ENCODE peak calls at places on chromosomes 4 and X, in ten cellular contexts. S, E, Y, B, Z, A, D, O, N and V are unnamed samples.

GRCh38 chr4:74920704-74921103 is 12.2 kb upstream of the PARM1 start:
- DNase-seq in S (no peak), E (no peak), Y (no peak), B (no peak), Z (no peak), A (no peak), D (no peak), O (no peak), N (no peak), V (no peak)

GRCh38 chrX:141405486-141405877 is 163.2 kb upstream of the SPANXC start:
- DNase-seq in S (peak; percentile 23), E (no peak), Y (no peak), B (no peak), Z (no peak), A (no peak), D (no peak), O (no peak), N (no peak), V (no peak)

GRCh38 chr4:186760576-186760975 is 36.9 kb upstream of the FAT1 start:
- DNase-seq in S (peak; percentile 70), E (no peak), Y (no peak), B (no peak), Z (no peak), A (no peak), D (no peak), O (no peak), N (peak; percentile 95), V (no peak)

GRCh38 chr4:174198396-174199179 is 84.9 kb downstream of the FBXO8 start:
- DNase-seq in S (peak; percentile 84), E (no peak), Y (no peak), B (no peak), Z (peak; percentile 37), A (no peak), D (peak; percentile 81), O (no peak), N (peak; percentile 90), V (no peak)

GRCh38 chr4:157204634-157205244 is 15.8 kb upstream of the GRIA2 start:
- DNase-seq in S (peak; percentile 24), E (no peak), Y (no peak), B (no peak), Z (no peak), A (no peak), D (no peak), O (no peak), N (peak; percentile 1), V (no peak)

GRCh38 chr4:15318621-15319348 is 109.0 kb upstream of the C1QTNF7 start:
- DNase-seq in S (no peak), E (no peak), Y (no peak), B (no peak), Z (no peak), A (no peak), D (no peak), O (no peak), N (peak; percentile 53), V (no peak)

GRCh38 chr4:36244257-36245084 is at the start of gene ARAP2:
- DNase-seq in S (peak; percentile 12), E (peak; percentile 85), Y (peak; percentile 60), B (peak; percentile 73), Z (no peak), A (peak; percentile 65), D (no peak), O (peak; percentile 34), N (peak; percentile 4), V (no peak)

GRCh38 chrX:70234355-70234754 is at the start of gene AWAT1:
- DNase-seq in S (no peak), E (no peak), Y (no peak), B (no peak), Z (no peak), A (no peak), D (no peak), O (no peak), N (no peak), V (no peak)

GRCh38 chr4:158895797-158896442 is 127.1 kb downstream of the FNIP2 start:
- DNase-seq in S (peak; percentile 45), E (no peak), Y (no peak), B (no peak), Z (no peak), A (no peak), D (no peak), O (no peak), N (peak; percentile 46), V (no peak)

GRCh38 chrX:138872537-138872936 is 161.0 kb upstream of the FGF13 start:
- DNase-seq in S (no peak), E (no peak), Y (no peak), B (no peak), Z (no peak), A (no peak), D (no peak), O (no peak), N (no peak), V (no peak)

GRCh38 chrX:15343075-15343476 is 7.8 kb upstream of the PIGA start:
- DNase-seq in S (peak; percentile 56), E (no peak), Y (no peak), B (no peak), Z (no peak), A (no peak), D (no peak), O (no peak), N (peak; percentile 60), V (no peak)

GRCh38 chr4:95869961-95870500 is 30.1 kb downstream of the PDHA2 start:
- DNase-seq in S (peak; percentile 69), E (no peak), Y (no peak), B (no peak), Z (no peak), A (no peak), D (no peak), O (no peak), N (no peak), V (no peak)

GRCh38 chr4:73034896-73035295 is 34.6 kb downstream of the COX18 start:
- DNase-seq in S (no peak), E (no peak), Y (no peak), B (no peak), Z (no peak), A (no peak), D (no peak), O (no peak), N (no peak), V (no peak)

GRCh38 chrX:9781941-9782340 is 4.3 kb upstream of the SHROOM2 start:
- DNase-seq in S (no peak), E (no peak), Y (no peak), B (no peak), Z (no peak), A (no peak), D (no peak), O (no peak), N (no peak), V (no peak)

GRCh38 chr4:26088433-26088928 is 174.5 kb downstream of the SMIM20 start:
- DNase-seq in S (peak; percentile 33), E (no peak), Y (peak; percentile 62), B (no peak), Z (peak; percentile 36), A (no peak), D (no peak), O (no peak), N (peak; percentile 78), V (no peak)

GRCh38 chr4:6767725-6768538 is 14.6 kb upstream of the KIAA0232 start:
- DNase-seq in S (no peak), E (no peak), Y (peak; percentile 51), B (no peak), Z (no peak), A (no peak), D (no peak), O (no peak), N (no peak), V (no peak)

GRCh38 chrX:20067709-20068315 is 48.9 kb downstream of the MAP7D2 start:
- DNase-seq in S (peak; percentile 86), E (peak; percentile 89), Y (peak; percentile 79), B (no peak), Z (peak; percentile 44), A (no peak), D (peak; percentile 18), O (peak; percentile 88), N (peak; percentile 88), V (no peak)

GRCh38 chrX:2935364-2935748 is 6.2 kb upstream of the ARSD start:
- DNase-seq in S (peak; percentile 64), E (no peak), Y (no peak), B (no peak), Z (no peak), A (no peak), D (no peak), O (no peak), N (no peak), V (peak; percentile 22)

GRCh38 chrX:134990475-134991473 is at the start of gene SMIM10:
- DNase-seq in S (peak; percentile 88), E (peak; percentile 93), Y (peak; percentile 88), B (peak; percentile 10), Z (no peak), A (no peak), D (no peak), O (peak; percentile 75), N (peak; percentile 79), V (no peak)

GRCh38 chrX:13649823-13650222 is 3.1 kb upstream of the TCEANC start:
- DNase-seq in S (no peak), E (no peak), Y (no peak), B (no peak), Z (no peak), A (no peak), D (no peak), O (no peak), N (peak; percentile 73), V (no peak)
- H3K4me3 ChIP-seq in S (no peak overlapping the region), E (no peak overlapping the region), Y (no peak overlapping the region), B (no peak overlapping the region), Z (no peak overlapping the region), A (no peak overlapping the region), D (no peak overlapping the region), O (no peak overlapping the region), N (no peak overlapping the region), V (no peak overlapping the region)

GRCh38 chr4:165474784-165475705 is 96.2 kb downstream of the CPE start:
- DNase-seq in S (no peak), E (no peak), Y (no peak), B (no peak), Z (no peak), A (no peak), D (no peak), O (no peak), N (no peak), V (no peak)
- H3K9me3 ChIP-seq in S (no peaks in the 10 kb centered on the region), E (no peaks in the 10 kb centered on the region), Y (no peaks in the 10 kb centered on the region), B (peaks cover 4% of the 10 kb centered on the region), Z (peaks cover 5% of the 10 kb centered on the region), A (peaks cover 15% of the 10 kb centered on the region), D (peaks cover 11% of the 10 kb centered on the region), O (no peaks in the 10 kb centered on the region), N (peaks cover 5% of the 10 kb centered on the region), V (peaks cover 19% of the 10 kb centered on the region)

GRCh38 chr4:154744341-154744948 is 645 bp downstream of the LRAT start:
- DNase-seq in S (no peak), E (no peak), Y (no peak), B (no peak), Z (no peak), A (no peak), D (no peak), O (no peak), N (no peak), V (no peak)
- H3K4me3 ChIP-seq in S (peak overlapping the region; percentile 54), E (peak overlapping the region; percentile 40), Y (peak overlapping the region; percentile 62), B (peak overlapping the region; percentile 55), Z (no peak overlapping the region), A (no peak overlapping the region), D (peak overlapping the region; percentile 48), O (peak overlapping the region; percentile 35), N (no peak overlapping the region), V (peak overlapping the region; percentile 69)

DNA sequence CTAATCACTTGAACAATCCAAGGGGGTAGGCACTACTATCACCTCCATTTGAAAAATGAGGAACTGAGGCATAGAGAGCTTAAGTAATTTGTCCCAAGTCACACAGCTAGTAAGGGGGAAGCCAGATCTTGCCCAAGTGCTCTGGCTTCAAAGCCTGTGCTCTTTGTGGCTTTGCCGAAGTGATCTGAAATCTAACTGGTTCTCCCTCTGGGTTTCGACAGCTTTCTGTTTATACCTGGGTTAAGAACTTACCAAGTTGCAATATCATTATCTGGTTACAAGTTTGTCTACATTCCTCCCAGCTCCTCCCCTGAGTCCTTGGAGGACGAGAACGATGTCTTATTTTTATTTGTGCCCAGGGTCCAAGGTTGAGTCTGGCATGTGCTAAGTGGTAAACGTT is 125.3 kb upstream of the RAI2 start:
- DNase-seq in S (no peak), E (no peak), Y (no peak), B (no peak), Z (no peak), A (no peak), D (no peak), O (no peak), N (no peak), V (no peak)
- H3K9me3 ChIP-seq in S (no peaks in the 10 kb centered on the region), E (no peaks in the 10 kb centered on the region), Y (no peaks in the 10 kb centered on the region), B (no peaks in the 10 kb centered on the region), Z (no peaks in the 10 kb centered on the region), A (no peaks in the 10 kb centered on the region), D (no peaks in the 10 kb centered on the region), O (no peaks in the 10 kb centered on the region), N (no peaks in the 10 kb centered on the region), V (no peaks in the 10 kb centered on the region)